ENCODE peak calls at places on chromosomes 5 and 9, in nine cellular contexts. J, S, I, V, M, O, Y, F and H are unnamed samples.
A peak's percentile ranks its signal among the peaks of the same experiment; 100 is the strongest.

GRCh38 chr5:80466669-80467485 is 21.0 kb upstream of the FAM151B start:
- DNase-seq in J (no peak), O (peak; percentile 82), S (no peak), F (peak; percentile 56), M (no peak), Y (no peak), I (no peak), V (no peak), H (peak; percentile 71)

GRCh38 chr5:54993318-54993717 is 7.9 kb upstream of the ESM1 start:
- DNase-seq in S (no peak), V (peak; percentile 44), J (no peak), M (no peak), F (no peak), O (peak; percentile 39), Y (no peak), I (no peak), H (no peak)

GRCh38 chr5:39513236-39513635 is 88.5 kb upstream of the DAB2 start:
- DNase-seq in Y (no peak), O (no peak), V (no peak), M (no peak), J (no peak), F (no peak), S (no peak), I (peak; percentile 58), H (peak; percentile 34)

GRCh38 chr5:105931782-105932489 is 1738.8 kb downstream of the EFNA5 start:
- DNase-seq in Y (no peak), F (no peak), O (peak; percentile 60), J (no peak), V (no peak), I (no peak), S (no peak), M (no peak), H (no peak)

GRCh38 chr5:176788931-176789872 is 21.2 kb upstream of the UNC5A start:
- DNase-seq in F (no peak), S (no peak), V (no peak), J (no peak), Y (no peak), O (no peak), I (no peak), M (no peak), H (no peak)

GRCh38 chr5:180178516-180179398 is 30.3 kb downstream of the RASGEF1C start:
- DNase-seq in I (no peak), O (no peak), S (no peak), V (no peak), M (no peak), J (no peak), F (no peak), Y (no peak), H (no peak)

GRCh38 chr9:128168731-128169308 is 8.8 kb downstream of the BBLN start:
- DNase-seq in V (no peak), O (no peak), I (peak; percentile 32), S (no peak), J (no peak), Y (no peak), M (no peak), F (no peak), H (no peak)

GRCh38 chr5:170467000-170467707 is 36.7 kb upstream of the KCNIP1 start:
- DNase-seq in J (no peak), V (no peak), Y (peak; percentile 36), O (peak; percentile 90), M (no peak), F (peak; percentile 96), S (no peak), I (peak; percentile 89), H (peak; percentile 92)

GRCh38 chr9:135040892-135041291 is 46.6 kb upstream of the OLFM1 start:
- DNase-seq in I (no peak), O (no peak), M (no peak), F (no peak), V (no peak), Y (no peak), S (no peak), J (no peak), H (no peak)

GRCh38 chr5:143180751-143181150 is 222.7 kb downstream of the NR3C1 start:
- DNase-seq in V (no peak), M (no peak), O (no peak), J (no peak), S (no peak), Y (no peak), F (no peak), I (no peak), H (no peak)

GRCh38 chr5:23476580-23476979 is 30.8 kb upstream of the PRDM9 start:
- DNase-seq in S (no peak), J (no peak), V (no peak), O (no peak), F (no peak), Y (no peak), M (no peak), I (no peak), H (no peak)

GRCh38 chr5:104947061-104947460 is 1384.5 kb upstream of the NUDT12 start:
- DNase-seq in V (no peak), Y (no peak), F (no peak), I (no peak), S (no peak), O (no peak), M (no peak), J (no peak), H (no peak)